ENCODE peak calls at places on chromosomes 5 and 9, in four cellular contexts. N, E, D and U are unnamed samples.

GRCh38 chr9:116990592-116990991 is 303.5 kb downstream of the TRIM32 start:
- DNase-seq in N (no peak), E (no peak), D (no peak), U (no peak)

GRCh38 chr5:66306105-66306843 is 162.2 kb downstream of the SREK1 start:
- DNase-seq in N (no peak), E (peak; percentile 62), D (peak; percentile 82), U (no peak)

GRCh38 chr5:68345166-68345565 is 129.6 kb downstream of the PIK3R1 start:
- DNase-seq in N (no peak), E (no peak), D (no peak), U (no peak)

GRCh38 chr5:138949988-138950387 is 74.9 kb upstream of the LRRTM2 start:
- DNase-seq in N (no peak), E (no peak), D (no peak), U (no peak)

GRCh38 chr9:131835132-131835910 is 95.4 kb upstream of the RAPGEF1 start:
- DNase-seq in N (no peak), E (no peak), D (no peak), U (no peak)

GRCh38 chr5:176733586-176734262 is 76.6 kb upstream of the UNC5A start:
- DNase-seq in N (no peak), E (no peak), D (no peak), U (no peak)

GRCh38 chr5:154429341-154429740 is 16.5 kb upstream of the SAP30L start:
- DNase-seq in N (no peak), E (no peak), D (no peak), U (no peak)

GRCh38 chr5:62732677-62733121 is 154.1 kb downstream of the LRRC70 start:
- DNase-seq in N (no peak), E (peak; percentile 1), D (peak; percentile 4), U (no peak)

GRCh38 chr5:150186137-150186536 is 3.7 kb upstream of the SLC6A7 start:
- DNase-seq in N (no peak), E (no peak), D (no peak), U (no peak)

GRCh38 chr5:149264432-149265069 is 7.1 kb upstream of the AFAP1L1 start:
- DNase-seq in N (no peak), E (no peak), D (no peak), U (no peak)